ENCODE peak calls at places on chromosome 21, in eight cellular contexts. One of them, this sample, is unnamed.

GRCh38 chr21:36200089-36200561 is 43.5 kb downstream of the DOP1B start:
- DNase-seq in SK-N-SH: no peak
- DNase-seq in AG04450: no peak
- DNase-seq in AG09309: no peak
- DNase-seq in cardiac muscle cell: no peak
- DNase-seq in brain microvascular endothelial cell: no peak
- DNase-seq in fibroblast of the aortic adventitia: no peak
- DNase-seq in endodermal cell: no peak
- DNase-seq in this sample: no peak

GRCh38 chr21:21034046-21034445 is 35.8 kb downstream of the NCAM2 start:
- DNase-seq in cardiac muscle cell: no peak
- DNase-seq in AG04450: no peak
- DNase-seq in fibroblast of the aortic adventitia: no peak
- DNase-seq in brain microvascular endothelial cell: no peak
- DNase-seq in AG09309: no peak
- DNase-seq in endodermal cell: no peak
- DNase-seq in SK-N-SH: no peak
- DNase-seq in this sample: no peak

GRCh38 chr21:14582934-14583628 is 37.0 kb upstream of the SAMSN1 start:
- DNase-seq in fibroblast of the aortic adventitia: no peak
- DNase-seq in AG09309: no peak
- DNase-seq in brain microvascular endothelial cell: no peak
- DNase-seq in SK-N-SH: no peak
- DNase-seq in AG04450: no peak
- DNase-seq in cardiac muscle cell: no peak
- DNase-seq in endodermal cell: no peak
- DNase-seq in this sample: no peak

GRCh38 chr21:36773111-36773510 is 74.2 kb downstream of the SIM2 start:
- DNase-seq in AG09309: peak
- DNase-seq in AG04450: peak
- DNase-seq in SK-N-SH: no peak
- DNase-seq in fibroblast of the aortic adventitia: peak
- DNase-seq in brain microvascular endothelial cell: peak
- DNase-seq in cardiac muscle cell: no peak
- DNase-seq in endodermal cell: no peak
- DNase-seq in this sample: peak

GRCh38 chr21:34649400-34649799 is 19.4 kb upstream of the CLIC6 start:
- DNase-seq in AG04450: no peak
- DNase-seq in AG09309: no peak
- DNase-seq in endodermal cell: no peak
- DNase-seq in cardiac muscle cell: no peak
- DNase-seq in fibroblast of the aortic adventitia: no peak
- DNase-seq in SK-N-SH: no peak
- DNase-seq in brain microvascular endothelial cell: no peak
- DNase-seq in this sample: no peak

GRCh38 chr21:26686278-26686677 is 113.2 kb upstream of the CYYR1 start:
- DNase-seq in AG09309: no peak
- DNase-seq in fibroblast of the aortic adventitia: peak
- DNase-seq in AG04450: no peak
- DNase-seq in brain microvascular endothelial cell: no peak
- DNase-seq in endodermal cell: peak
- DNase-seq in SK-N-SH: peak
- DNase-seq in cardiac muscle cell: no peak
- DNase-seq in this sample: peak

GRCh38 chr21:36845790-36846189 is 120.7 kb downstream of the HLCS start:
- DNase-seq in SK-N-SH: no peak
- DNase-seq in brain microvascular endothelial cell: no peak
- DNase-seq in endodermal cell: no peak
- DNase-seq in AG09309: no peak
- DNase-seq in cardiac muscle cell: no peak
- DNase-seq in AG04450: no peak
- DNase-seq in fibroblast of the aortic adventitia: no peak
- DNase-seq in this sample: no peak

GRCh38 chr21:31730687-31731111 is 1.2 kb downstream of the SCAF4 start:
- DNase-seq in brain microvascular endothelial cell: no peak
- DNase-seq in endodermal cell: peak
- DNase-seq in AG09309: no peak
- DNase-seq in AG04450: no peak
- DNase-seq in cardiac muscle cell: peak
- DNase-seq in SK-N-SH: no peak
- DNase-seq in fibroblast of the aortic adventitia: peak
- DNase-seq in this sample: peak

GRCh38 chr21:15301014-15301413 is 236.2 kb upstream of the NRIP1 start:
- DNase-seq in fibroblast of the aortic adventitia: peak
- DNase-seq in SK-N-SH: no peak
- DNase-seq in AG04450: no peak
- DNase-seq in AG09309: no peak
- DNase-seq in endodermal cell: no peak
- DNase-seq in brain microvascular endothelial cell: no peak
- DNase-seq in cardiac muscle cell: no peak
- DNase-seq in this sample: no peak

GRCh38 chr21:35406600-35406999 is 357.5 kb upstream of the RUNX1 start:
- DNase-seq in SK-N-SH: no peak
- DNase-seq in cardiac muscle cell: no peak
- DNase-seq in fibroblast of the aortic adventitia: no peak
- DNase-seq in brain microvascular endothelial cell: no peak
- DNase-seq in AG09309: no peak
- DNase-seq in AG04450: no peak
- DNase-seq in endodermal cell: no peak
- DNase-seq in this sample: no peak

GRCh38 chr21:34017127-34017961 is 56.0 kb upstream of the MRPS6 start:
- DNase-seq in AG09309: no peak
- DNase-seq in fibroblast of the aortic adventitia: peak
- DNase-seq in brain microvascular endothelial cell: no peak
- DNase-seq in AG04450: no peak
- DNase-seq in endodermal cell: no peak
- DNase-seq in cardiac muscle cell: no peak
- DNase-seq in SK-N-SH: no peak
- DNase-seq in this sample: no peak

GRCh38 chr21:27422435-27422834 is 455.5 kb upstream of the ADAMTS5 start:
- DNase-seq in endodermal cell: no peak
- DNase-seq in cardiac muscle cell: no peak
- DNase-seq in SK-N-SH: no peak
- DNase-seq in AG09309: peak
- DNase-seq in brain microvascular endothelial cell: no peak
- DNase-seq in fibroblast of the aortic adventitia: peak
- DNase-seq in AG04450: no peak
- DNase-seq in this sample: no peak

GRCh38 chr21:36035381-36035791 is 24.9 kb downstream of the SETD4 start:
- DNase-seq in AG09309: no peak
- DNase-seq in fibroblast of the aortic adventitia: no peak
- DNase-seq in AG04450: no peak
- DNase-seq in endodermal cell: peak
- DNase-seq in SK-N-SH: peak
- DNase-seq in cardiac muscle cell: peak
- DNase-seq in brain microvascular endothelial cell: no peak
- DNase-seq in this sample: no peak

GRCh38 chr21:33266784-33267135 is 593 bp downstream of the IL10RB start:
- DNase-seq in brain microvascular endothelial cell: no peak
- DNase-seq in SK-N-SH: peak
- DNase-seq in fibroblast of the aortic adventitia: peak
- DNase-seq in endodermal cell: no peak
- DNase-seq in AG04450: no peak
- DNase-seq in AG09309: no peak
- DNase-seq in cardiac muscle cell: no peak
- DNase-seq in this sample: no peak

GRCh38 chr21:33760641-33761103 is 118.4 kb downstream of the ITSN1 start:
- DNase-seq in cardiac muscle cell: no peak
- DNase-seq in AG04450: peak
- DNase-seq in fibroblast of the aortic adventitia: peak
- DNase-seq in endodermal cell: no peak
- DNase-seq in SK-N-SH: no peak
- DNase-seq in AG09309: peak
- DNase-seq in brain microvascular endothelial cell: peak
- DNase-seq in this sample: peak

GRCh38 chr21:36425286-36425685 is 40.1 kb downstream of the CHAF1B start:
- DNase-seq in AG04450: peak
- DNase-seq in endodermal cell: no peak
- DNase-seq in cardiac muscle cell: no peak
- DNase-seq in SK-N-SH: no peak
- DNase-seq in brain microvascular endothelial cell: peak
- DNase-seq in AG09309: no peak
- DNase-seq in fibroblast of the aortic adventitia: peak
- DNase-seq in this sample: no peak

GRCh38 chr21:28554660-28555475 is 437.8 kb downstream of the LTN1 start:
- DNase-seq in fibroblast of the aortic adventitia: no peak
- DNase-seq in AG04450: no peak
- DNase-seq in cardiac muscle cell: no peak
- DNase-seq in AG09309: no peak
- DNase-seq in endodermal cell: peak
- DNase-seq in brain microvascular endothelial cell: peak
- DNase-seq in SK-N-SH: no peak
- DNase-seq in this sample: peak

DNA sequence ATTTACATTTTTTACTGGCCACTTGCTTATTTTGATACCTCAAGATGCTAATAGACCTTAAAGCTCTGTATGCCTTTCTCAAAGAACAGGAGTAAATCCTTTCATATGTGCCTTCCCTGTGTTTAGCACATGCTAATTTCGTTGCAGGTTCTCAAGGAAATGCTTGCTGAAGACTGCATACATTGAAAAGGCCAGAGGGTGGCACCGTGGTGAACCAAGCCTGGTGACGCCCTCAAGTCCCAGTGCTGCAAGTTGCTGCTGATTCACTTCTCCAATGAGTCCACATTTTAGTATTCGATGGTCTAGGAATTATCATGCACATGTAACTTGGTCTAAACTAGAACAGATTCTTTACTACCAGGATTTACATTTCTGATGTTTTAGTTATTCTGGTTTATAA is 94.1 kb downstream of the CLDN17 start:
- DNase-seq in cardiac muscle cell: peak
- DNase-seq in AG09309: no peak
- DNase-seq in fibroblast of the aortic adventitia: peak
- DNase-seq in SK-N-SH: no peak
- DNase-seq in brain microvascular endothelial cell: peak
- DNase-seq in endodermal cell: peak
- DNase-seq in AG04450: no peak
- DNase-seq in this sample: peak
- TF ChIP-seq CTCF in cardiac muscle cell: peak
- TF ChIP-seq CTCF in AG09309: no peak
- TF ChIP-seq CTCF in fibroblast of the aortic adventitia: peak
- TF ChIP-seq CTCF in SK-N-SH: peak
- TF ChIP-seq CTCF in brain microvascular endothelial cell: peak
- TF ChIP-seq CTCF in endodermal cell: peak
- TF ChIP-seq CTCF in AG04450: no peak
- TF ChIP-seq CTCF in this sample: peak

GRCh38 chr21:42221581-42222345 is 2.8 kb downstream of the ABCG1 start:
- DNase-seq in SK-N-SH: no peak
- DNase-seq in fibroblast of the aortic adventitia: peak
- DNase-seq in cardiac muscle cell: no peak
- DNase-seq in endodermal cell: peak
- DNase-seq in AG09309: no peak
- DNase-seq in AG04450: peak
- DNase-seq in brain microvascular endothelial cell: peak
- DNase-seq in this sample: peak

GRCh38 chr21:42216726-42217572 is 2.0 kb upstream of the ABCG1 start:
- DNase-seq in SK-N-SH: no peak
- DNase-seq in AG09309: no peak
- DNase-seq in cardiac muscle cell: no peak
- DNase-seq in AG04450: no peak
- DNase-seq in fibroblast of the aortic adventitia: no peak
- DNase-seq in brain microvascular endothelial cell: no peak
- DNase-seq in endodermal cell: peak
- DNase-seq in this sample: no peak

GRCh38 chr21:42220138-42220701 is 1.3 kb downstream of the ABCG1 start:
- DNase-seq in endodermal cell: peak
- DNase-seq in fibroblast of the aortic adventitia: peak
- DNase-seq in SK-N-SH: peak
- DNase-seq in brain microvascular endothelial cell: peak
- DNase-seq in AG04450: peak
- DNase-seq in AG09309: no peak
- DNase-seq in cardiac muscle cell: peak
- DNase-seq in this sample: peak

GRCh38 chr21:42219606-42220137 is 732 bp downstream of the ABCG1 start:
- DNase-seq in AG04450: no peak
- DNase-seq in AG09309: no peak
- DNase-seq in SK-N-SH: peak
- DNase-seq in endodermal cell: peak
- DNase-seq in fibroblast of the aortic adventitia: no peak
- DNase-seq in brain microvascular endothelial cell: no peak
- DNase-seq in cardiac muscle cell: peak
- DNase-seq in this sample: no peak

DNA sequence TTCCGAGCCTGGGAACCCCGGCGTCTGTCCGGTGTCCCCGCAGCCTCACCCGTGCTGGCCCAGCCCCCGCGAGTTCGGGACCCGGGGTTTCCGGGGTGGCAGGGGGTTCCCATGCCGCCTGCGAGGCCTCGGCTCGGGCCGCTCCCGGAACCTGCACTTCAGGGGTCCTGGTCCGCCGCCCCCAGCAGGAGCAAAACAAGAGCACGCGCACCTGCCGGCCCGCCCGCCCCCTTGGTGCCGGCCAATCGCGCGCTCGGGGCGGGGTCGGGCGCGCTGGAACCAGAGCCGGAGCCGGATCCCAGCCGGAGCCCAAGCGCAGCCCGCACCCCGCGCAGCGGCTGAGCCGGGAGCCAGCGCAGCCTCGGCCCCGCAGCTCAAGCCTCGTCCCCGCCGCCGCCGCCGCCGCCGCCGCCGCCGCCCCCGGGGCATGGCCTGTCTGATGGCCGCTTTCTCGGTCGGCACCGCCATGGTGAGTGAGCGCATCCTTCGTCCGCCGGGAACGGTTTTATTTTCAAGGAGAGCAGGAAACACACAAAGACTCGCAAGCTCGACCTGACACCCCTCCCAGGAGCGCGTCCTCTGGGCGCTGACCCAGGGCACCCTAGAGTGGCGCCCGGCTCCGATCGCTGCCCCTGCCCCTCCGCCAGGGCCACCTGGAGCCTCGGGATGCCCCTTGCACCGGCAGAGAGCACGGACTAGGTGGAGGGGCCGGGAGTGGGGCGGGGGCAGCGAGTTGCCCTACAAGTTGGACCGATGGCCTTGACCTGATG is at the start of gene ABCG1:
- DNase-seq in fibroblast of the aortic adventitia: no peak
- DNase-seq in endodermal cell: peak
- DNase-seq in SK-N-SH: peak
- DNase-seq in brain microvascular endothelial cell: no peak
- DNase-seq in AG04450: no peak
- DNase-seq in AG09309: no peak
- DNase-seq in cardiac muscle cell: peak
- DNase-seq in this sample: peak
- H3K4me3 ChIP-seq in fibroblast of the aortic adventitia: peak
- H3K4me3 ChIP-seq in endodermal cell: peak
- H3K4me3 ChIP-seq in SK-N-SH: peak
- H3K4me3 ChIP-seq in brain microvascular endothelial cell: no peak
- H3K4me3 ChIP-seq in AG04450: peak
- H3K4me3 ChIP-seq in AG09309: peak
- H3K4me3 ChIP-seq in cardiac muscle cell: peak
- H3K4me3 ChIP-seq in this sample: peak

GRCh38 chr21:41069305-41069642 is 98.7 kb upstream of the BACE2 start:
- DNase-seq in AG09309: no peak
- DNase-seq in endodermal cell: no peak
- DNase-seq in brain microvascular endothelial cell: no peak
- DNase-seq in SK-N-SH: no peak
- DNase-seq in AG04450: no peak
- DNase-seq in fibroblast of the aortic adventitia: no peak
- DNase-seq in cardiac muscle cell: no peak
- DNase-seq in this sample: no peak
- TF ChIP-seq CTCF in AG09309: no peak
- TF ChIP-seq CTCF in endodermal cell: no peak
- TF ChIP-seq CTCF in brain microvascular endothelial cell: no peak
- TF ChIP-seq CTCF in SK-N-SH: no peak
- TF ChIP-seq CTCF in AG04450: no peak
- TF ChIP-seq CTCF in fibroblast of the aortic adventitia: no peak
- TF ChIP-seq CTCF in cardiac muscle cell: no peak
- TF ChIP-seq CTCF in this sample: no peak

GRCh38 chr21:44353200-44353970 is at the start of gene TRPM2:
- DNase-seq in brain microvascular endothelial cell: no peak
- DNase-seq in AG09309: no peak
- DNase-seq in AG04450: no peak
- DNase-seq in fibroblast of the aortic adventitia: peak
- DNase-seq in SK-N-SH: no peak
- DNase-seq in endodermal cell: no peak
- DNase-seq in cardiac muscle cell: no peak
- DNase-seq in this sample: peak
- H3K4me3 ChIP-seq in brain microvascular endothelial cell: no peak
- H3K4me3 ChIP-seq in AG09309: no peak
- H3K4me3 ChIP-seq in AG04450: no peak
- H3K4me3 ChIP-seq in fibroblast of the aortic adventitia: no peak
- H3K4me3 ChIP-seq in SK-N-SH: no peak
- H3K4me3 ChIP-seq in endodermal cell: no peak
- H3K4me3 ChIP-seq in cardiac muscle cell: no peak
- H3K4me3 ChIP-seq in this sample: no peak